ENCODE peak calls at places on chromosomes 16 and 17, in four cellular contexts. W is tibial nerve, I is cardiac muscle cell, V is heart right ventricle. C is an unnamed sample.

GRCh38 chr16:11178424-11178823 is 77.6 kb downstream of the SOCS1 start:
- DNase-seq in W (no peak), I (no peak), V (no peak), C (no peak)

GRCh38 chr17:77888242-77889134 is 70.0 kb upstream of the TNRC6C start:
- DNase-seq in W (no peak), I (no peak), V (no peak), C (peak; percentile 12)

GRCh38 chr17:41869426-41869825 is 4.2 kb upstream of the KLHL11 start:
- DNase-seq in W (no peak), I (no peak), V (no peak), C (no peak)

GRCh38 chr16:27111486-27111885 is 44.8 kb downstream of the C16orf82 start:
- DNase-seq in W (no peak), I (no peak), V (no peak), C (no peak)

GRCh38 chr17:56723471-56723870 is 110.2 kb downstream of the C17orf67 start:
- DNase-seq in W (no peak), I (no peak), V (no peak), C (no peak)

GRCh38 chr16:84896847-84897246 is 77.1 kb downstream of the CRISPLD2 start:
- DNase-seq in W (no peak), I (no peak), V (no peak), C (no peak)

GRCh38 chr17:41710472-41711090 is 1.6 kb upstream of the GAST start:
- DNase-seq in W (no peak), I (no peak), V (no peak), C (no peak)

GRCh38 chr16:3642397-3643094 is 11.9 kb upstream of the DNASE1 start:
- DNase-seq in W (no peak), I (peak; percentile 25), V (no peak), C (peak; percentile 85)

GRCh38 chr17:61555127-61555531 is 35.9 kb downstream of the NACA2 start:
- DNase-seq in W (no peak), I (no peak), V (no peak), C (no peak)

GRCh38 chr17:7436556-7437368 is 1.5 kb downstream of the TMEM102 start:
- DNase-seq in W (no peak), I (peak; percentile 92), V (peak; percentile 70), C (peak; percentile 90)

GRCh38 chr16:81212830-81213465 is 25.5 kb upstream of the BCO1 start:
- DNase-seq in W (no peak), I (no peak), V (no peak), C (no peak)

GRCh38 chr17:80264048-80264792 is 3.6 kb downstream of the RNF213 start:
- DNase-seq in W (no peak), I (no peak), V (no peak), C (peak; percentile 79)

GRCh38 chr17:33163827-33164555 is 129.1 kb downstream of the ASIC2 start:
- DNase-seq in W (no peak), I (no peak), V (peak; percentile 20), C (no peak)

GRCh38 chr16:26365555-26365954 is 673.8 kb downstream of the HS3ST4 start:
- DNase-seq in W (no peak), I (no peak), V (no peak), C (no peak)

GRCh38 chr17:58513391-58513912 is 986 bp downstream of the MTMR4 start:
- DNase-seq in W (no peak), I (no peak), V (no peak), C (no peak)

GRCh38 chr17:42294469-42295398 is 6.4 kb downstream of the STAT5A start:
- DNase-seq in W (no peak), I (no peak), V (no peak), C (no peak)

GRCh38 chr16:78205506-78205905 is 106.1 kb downstream of the WWOX start:
- DNase-seq in W (no peak), I (no peak), V (no peak), C (no peak)

GRCh38 chr17:45223541-45224528 is 2.1 kb downstream of the FMNL1 start:
- DNase-seq in W (no peak), I (no peak), V (no peak), C (peak; percentile 46)

GRCh38 chr17:75087558-75088453 is at the start of gene SLC16A5:
- DNase-seq in W (peak; percentile 65), I (peak; percentile 87), V (peak; percentile 91), C (peak; percentile 94)

GRCh38 chr16:53881371-53881770 is 177.4 kb downstream of the FTO start:
- DNase-seq in W (no peak), I (no peak), V (no peak), C (no peak)

GRCh38 chr17:80656590-80656989 is 112.0 kb downstream of the RPTOR start:
- DNase-seq in W (no peak), I (no peak), V (no peak), C (peak; percentile 21)

GRCh38 chr16:16890964-16891363 is 512.0 kb downstream of the NPIPA7 start:
- DNase-seq in W (no peak), I (no peak), V (no peak), C (no peak)

GRCh38 chr16:56300901-56301351 is 109.6 kb downstream of the GNAO1 start:
- DNase-seq in W (no peak), I (no peak), V (no peak), C (no peak)

GRCh38 chr17:39462644-39463375 is 1.5 kb downstream of the CDK12 start:
- DNase-seq in W (no peak), I (peak; percentile 20), V (no peak), C (no peak)

GRCh38 chr17:47995241-47995935 is 24.5 kb downstream of the CDK5RAP3 start:
- DNase-seq in W (no peak), I (no peak), V (no peak), C (no peak)

GRCh38 chr17:19900809-19901208 is 33.1 kb upstream of the ULK2 start:
- DNase-seq in W (no peak), I (no peak), V (no peak), C (no peak)

GRCh38 chr16:4679854-4680636 is 13.3 kb upstream of the NUDT16L1 start:
- DNase-seq in W (peak; percentile 54), I (no peak), V (peak; percentile 59), C (peak; percentile 83)

GRCh38 chr17:47159315-47159714 is 29.8 kb downstream of the CDC27 start:
- DNase-seq in W (no peak), I (no peak), V (no peak), C (no peak)

GRCh38 chr17:48048321-48049140 is at the start of gene NFE2L1:
- DNase-seq in W (peak; percentile 84), I (peak; percentile 92), V (peak; percentile 93), C (peak; percentile 75)

GRCh38 chr17:9370464-9370863 is 205.2 kb downstream of the STX8 start:
- DNase-seq in W (no peak), I (no peak), V (no peak), C (no peak)
- H3K27ac ChIP-seq in W (no peak overlapping the region), I (no peak overlapping the region), V (peak overlapping the region; percentile 49), C (no peak overlapping the region)

GRCh38 chr17:68334393-68334792 is 43.1 kb downstream of the ARSG start:
- DNase-seq in W (no peak), I (no peak), V (no peak), C (no peak)
- H3K9me3 ChIP-seq in W (peaks cover 30% of the 10 kb centered on the region), I (no peaks in the 10 kb centered on the region), V (peaks cover 15% of the 10 kb centered on the region), C (peaks cover 8% of the 10 kb centered on the region)

GRCh38 chr16:21126518-21126917 is 24.1 kb downstream of the DNAH3 start:
- DNase-seq in W (no peak), I (no peak), V (no peak), C (no peak)
- H3K27ac ChIP-seq in W (no peak overlapping the region), I (no peak overlapping the region), V (no peak overlapping the region), C (no peak overlapping the region)

DNA sequence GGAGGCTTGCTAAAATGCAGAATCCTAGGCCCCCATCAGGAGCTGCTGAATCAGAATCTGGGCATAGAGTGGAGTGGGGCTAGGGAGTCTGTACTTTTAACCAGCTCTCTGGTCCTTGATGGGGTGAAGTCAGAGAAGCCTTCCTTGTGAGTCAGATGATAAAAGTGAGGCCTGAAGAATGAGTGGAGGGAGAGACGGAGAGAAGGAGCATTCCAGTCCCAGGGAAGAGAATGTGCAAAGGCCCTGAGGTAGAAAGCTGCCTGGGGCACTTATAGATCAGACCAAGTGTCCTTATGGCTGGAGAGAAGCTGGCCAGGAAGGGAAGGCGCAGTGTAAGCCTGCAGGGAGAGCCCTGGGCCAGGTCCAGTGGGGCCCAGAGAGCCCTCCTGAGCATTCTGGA is 235.1 kb upstream of the NLRP1 start:
- DNase-seq in W (no peak), I (no peak), V (no peak), C (no peak)
- H3K9me3 ChIP-seq in W (no peaks in the 10 kb centered on the region), I (no peaks in the 10 kb centered on the region), V (no peaks in the 10 kb centered on the region), C (no peaks in the 10 kb centered on the region)

DNA sequence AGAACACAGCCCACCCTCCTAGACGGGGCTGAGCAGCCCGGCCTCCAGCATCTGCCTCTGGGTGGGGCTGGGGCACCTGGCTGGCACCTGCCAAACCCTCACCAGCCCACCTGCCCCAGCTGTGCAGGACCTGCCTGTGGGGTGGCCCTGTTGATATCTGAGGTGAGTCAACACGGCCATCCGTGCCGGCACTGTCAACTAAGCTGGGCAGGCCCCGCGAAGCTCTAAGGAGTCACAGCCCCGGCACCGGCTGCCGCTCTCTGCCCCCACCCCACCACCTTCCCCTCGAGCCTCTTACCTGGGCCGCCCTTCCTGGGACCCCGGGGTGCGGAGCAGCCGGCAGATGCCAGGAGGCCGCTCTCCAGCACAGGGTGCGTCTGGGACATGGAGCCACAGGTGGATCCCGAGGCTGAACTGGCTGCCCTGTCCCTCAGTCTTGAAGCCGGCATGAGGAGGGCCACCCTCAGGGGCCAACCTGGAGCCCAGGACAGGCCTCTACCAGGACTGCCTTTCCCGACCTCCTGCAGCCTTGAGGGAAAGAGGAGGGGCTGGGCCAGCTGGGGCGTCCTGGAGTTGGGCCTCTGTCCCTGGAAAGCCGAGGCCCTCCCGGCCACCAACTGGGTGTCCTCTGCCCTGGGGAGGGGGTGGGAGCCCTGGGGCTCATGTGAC is 514 bp downstream of the CBFA2T3 start:
- DNase-seq in W (no peak), I (no peak), V (no peak), C (peak; percentile 59)
- H3K27ac ChIP-seq in W (no peak overlapping the region), I (no peak overlapping the region), V (no peak overlapping the region), C (peak overlapping the region; percentile 89)

GRCh38 chr16:20515580-20516179 is 60.5 kb downstream of the ACSM2B start:
- DNase-seq in W (no peak), I (peak; percentile 1), V (no peak), C (no peak)

GRCh38 chr16:20520103-20520502 is 56.1 kb downstream of the ACSM2B start:
- DNase-seq in W (no peak), I (no peak), V (no peak), C (no peak)

GRCh38 chr16:20517149-20517548 is 59.0 kb downstream of the ACSM2B start:
- DNase-seq in W (no peak), I (no peak), V (no peak), C (no peak)

DNA sequence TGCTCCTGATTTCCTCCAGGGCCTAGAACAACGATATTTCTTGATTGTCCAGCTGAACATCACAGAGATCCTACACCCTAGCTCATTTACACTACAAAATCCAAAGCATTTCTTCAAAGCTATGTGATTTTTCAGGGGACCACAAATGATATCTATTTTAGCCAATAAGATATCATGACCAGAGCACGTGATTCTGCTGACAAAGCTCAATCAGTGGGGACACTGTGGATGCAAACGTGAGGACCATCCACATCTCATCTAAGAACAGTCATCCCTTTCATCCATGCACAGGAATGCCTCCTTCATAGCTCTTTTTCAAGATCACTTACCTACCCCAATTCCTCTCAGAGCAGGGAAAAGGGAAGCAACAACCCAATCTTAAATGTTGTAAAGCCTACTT is 56.9 kb downstream of the ACSM2B start:
- DNase-seq in W (no peak), I (no peak), V (no peak), C (no peak)
- H3K9me3 ChIP-seq in W (no peaks in the 10 kb centered on the region), I (no peaks in the 10 kb centered on the region), V (no peaks in the 10 kb centered on the region), C (no peaks in the 10 kb centered on the region)

C was measured in Peyer's patch.